ENCODE peak calls at places on chromosomes 11 and 22, in eight cellular contexts. K is thoracic aorta, S is cardiac fibroblast, O is mammary epithelial cell, Y is endodermal cell, V is HFF-Myc, H is ascending aorta, R is adrenal gland. D is an unnamed sample.

GRCh38 chr11:65726660-65727059 is 6.1 kb upstream of the RNASEH2C start:
- DNase-seq in K (no peak), S (no peak), O (no peak), Y (no peak), V (no peak), H (no peak), R (no peak), D (no peak)

GRCh38 chr11:69873166-69874077 is 54.2 kb upstream of the FGF3 start:
- DNase-seq in K (no peak), S (no peak), O (no peak), Y (peak), V (no peak), H (peak), R (no peak), D (no peak)

GRCh38 chr11:22234743-22235142 is 41.9 kb downstream of the ANO5 start:
- DNase-seq in K (no peak), S (no peak), O (no peak), Y (no peak), V (no peak), H (no peak), R (no peak), D (no peak)

GRCh38 chr11:14339356-14339755 is 19.6 kb downstream of the RRAS2 start:
- DNase-seq in K (no peak), S (no peak), O (no peak), Y (no peak), V (no peak), H (no peak), R (no peak), D (no peak)

GRCh38 chr11:29482510-29482909 is 534.3 kb downstream of the KCNA4 start:
- DNase-seq in K (no peak), S (no peak), O (no peak), Y (no peak), V (no peak), H (no peak), R (no peak), D (no peak)

GRCh38 chr11:74366576-74366975 is 31.7 kb downstream of the PGM2L1 start:
- DNase-seq in K (no peak), S (peak), O (no peak), Y (no peak), V (no peak), H (no peak), R (no peak), D (no peak)

GRCh38 chr11:44030276-44030932 is 17.4 kb upstream of the ACCSL start:
- DNase-seq in K (no peak), S (peak), O (no peak), Y (peak), V (no peak), H (peak), R (peak), D (no peak)

GRCh38 chr11:113091578-113091844 is 130.3 kb downstream of the NCAM1 start:
- DNase-seq in K (no peak), S (peak), O (no peak), Y (no peak), V (no peak), H (no peak), R (no peak), D (no peak)

GRCh38 chr11:69301491-69302401 is 7.8 kb downstream of the MYEOV start:
- DNase-seq in K (no peak), S (no peak), O (peak), Y (no peak), V (peak), H (peak), R (no peak), D (peak)

DNA sequence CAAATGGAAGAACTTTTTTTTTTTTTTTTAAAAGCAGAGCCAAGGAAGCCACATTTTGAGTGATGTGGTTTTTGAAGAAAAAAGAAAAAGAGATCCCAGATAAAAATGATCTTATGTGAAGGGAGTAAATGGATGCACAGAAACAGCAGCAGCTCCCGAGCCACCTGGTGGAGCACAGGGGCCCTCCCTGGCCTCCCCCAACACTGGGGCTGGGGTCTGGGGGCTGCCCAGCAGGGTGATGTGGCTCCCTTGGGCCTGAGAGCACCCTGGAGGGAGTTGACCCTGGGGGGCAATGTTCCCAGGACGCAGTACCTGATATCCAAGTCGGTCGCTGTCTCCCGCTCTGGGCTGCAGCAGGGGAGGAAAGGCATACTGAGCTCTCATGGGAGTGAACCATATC is 26.5 kb upstream of the KCNJ11 start:
- DNase-seq in K (no peak), S (no peak), O (no peak), Y (no peak), V (no peak), H (no peak), R (no peak), D (no peak)
- H3K4me3 ChIP-seq in K (no peak), S (no peak), O (no peak), Y (no peak), V (no peak), H (no peak), R (no peak), D (no peak)

DNA sequence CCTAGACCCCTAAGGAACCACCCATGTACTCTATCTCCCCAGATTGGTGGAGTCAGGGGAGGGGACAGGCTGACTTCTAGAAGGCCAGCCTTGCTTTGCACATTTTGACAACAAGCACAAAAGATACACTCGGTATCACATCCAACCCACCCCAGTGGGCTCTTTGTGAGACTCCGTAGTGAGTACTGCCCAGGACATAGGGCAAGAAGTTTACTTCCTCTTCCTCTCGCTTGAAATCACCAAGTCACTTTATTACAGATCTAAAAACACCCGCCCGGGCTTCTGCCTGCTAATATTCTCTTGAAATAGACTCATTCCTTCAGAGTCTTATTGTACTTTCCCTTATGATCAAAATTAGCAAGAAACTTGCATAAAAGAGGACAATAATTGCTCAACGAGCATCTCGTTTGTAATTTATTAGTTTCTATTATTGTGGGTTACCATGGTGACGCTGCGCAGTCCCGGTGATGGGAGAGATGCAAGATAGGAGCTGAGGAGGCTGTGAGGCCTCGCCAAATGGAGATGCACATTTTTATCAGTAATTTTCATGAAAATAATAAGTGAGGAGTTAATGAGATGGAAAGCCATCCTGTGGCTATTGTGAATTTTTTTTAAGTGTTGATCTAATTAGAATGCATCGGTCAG is 96.9 kb downstream of the FEZ1 start:
- DNase-seq in K (no peak), S (no peak), O (no peak), Y (no peak), V (no peak), H (no peak), R (no peak), D (no peak)
- H3K4me3 ChIP-seq in K (no peak), S (no peak), O (no peak), Y (no peak), V (no peak), H (no peak), R (no peak), D (no peak)

GRCh38 chr22:35835267-35835997 is 117.8 kb downstream of the APOL5 start:
- DNase-seq in K (no peak), S (no peak), O (peak), Y (no peak), V (no peak), H (no peak), R (no peak), D (no peak)
- H3K4me3 ChIP-seq in K (peak), S (peak), O (peak), Y (peak), V (peak), H (peak), R (no peak), D (peak)

GRCh38 chr22:27223317-27224177 is 566.2 kb downstream of the MIAT start:
- DNase-seq in K (no peak), S (peak), O (peak), Y (no peak), V (peak), H (no peak), R (no peak), D (no peak)
- H3K4me3 ChIP-seq in K (no peak), S (no peak), O (no peak), Y (no peak), V (no peak), H (no peak), R (no peak), D (no peak)

GRCh38 chr11:13298765-13299164 is 21.2 kb downstream of the BMAL1 start:
- DNase-seq in K (no peak), S (no peak), O (no peak), Y (no peak), V (no peak), H (no peak), R (no peak), D (no peak)
- H3K4me3 ChIP-seq in K (no peak), S (no peak), O (no peak), Y (no peak), V (no peak), H (no peak), R (no peak), D (no peak)

DNA sequence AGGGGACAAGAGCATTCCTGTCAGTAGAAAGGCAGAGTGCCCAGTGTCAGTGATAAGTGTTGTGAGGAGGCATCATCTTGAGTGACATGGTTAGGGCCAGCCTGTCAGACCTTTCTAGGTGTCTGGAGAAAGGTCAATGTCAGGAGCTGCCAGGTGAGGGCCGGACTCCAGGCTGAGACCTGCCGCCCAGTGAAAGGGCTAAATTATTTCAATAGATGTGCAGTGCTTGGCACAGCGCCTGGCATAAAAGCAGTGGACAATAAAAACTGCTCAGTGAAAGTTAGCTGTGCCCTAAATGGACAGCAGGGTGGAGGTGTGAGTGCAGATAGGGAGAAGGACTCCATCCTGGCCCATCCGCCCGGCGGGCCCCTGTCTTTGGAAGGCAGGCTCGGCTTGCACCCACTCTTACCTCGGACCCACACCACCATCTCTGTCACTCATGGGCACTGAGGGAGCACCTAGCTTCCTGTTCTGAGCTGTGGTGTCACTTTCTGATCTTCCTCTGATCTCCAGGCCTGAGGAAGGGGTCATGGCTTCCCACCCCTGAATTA is 23.5 kb upstream of the WNT11 start:
- DNase-seq in K (no peak), S (no peak), O (no peak), Y (no peak), V (no peak), H (no peak), R (no peak), D (no peak)
- H3K4me3 ChIP-seq in K (no peak), S (no peak), O (no peak), Y (no peak), V (no peak), H (no peak), R (no peak), D (no peak)

DNA sequence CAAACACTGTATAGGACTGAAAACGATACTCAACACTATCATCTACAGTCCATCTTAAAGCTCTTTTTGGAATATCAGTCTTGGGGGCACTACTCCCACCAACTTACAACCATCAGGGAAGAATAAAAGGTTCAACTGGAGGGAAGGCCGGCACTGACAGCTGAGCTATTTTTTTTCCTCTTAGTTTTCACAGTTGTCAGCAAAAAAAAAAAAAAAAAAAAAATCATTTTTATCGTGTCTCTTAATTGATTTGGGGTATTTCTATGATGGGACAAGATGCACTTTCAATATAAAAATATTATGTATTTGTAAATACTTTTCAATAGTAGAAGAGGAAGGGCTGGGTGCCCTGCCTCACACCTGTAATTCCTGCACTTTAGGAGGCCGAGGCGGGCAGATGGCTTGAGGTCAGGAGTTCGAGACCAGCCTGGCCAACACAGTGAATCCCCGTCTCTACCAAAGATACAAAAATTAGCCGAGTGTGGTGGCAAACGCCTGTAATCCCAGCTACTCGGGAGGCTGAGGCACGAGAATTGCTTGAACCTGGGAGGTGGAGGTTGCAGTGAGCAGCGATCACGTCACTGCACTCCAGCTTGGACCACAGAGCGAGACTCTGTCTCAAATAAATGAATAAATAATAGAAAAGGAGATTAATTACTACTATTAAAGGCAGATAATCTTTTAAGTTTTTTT is 1.5 kb downstream of the KIF18A start:
- DNase-seq in K (no peak), S (no peak), O (no peak), Y (no peak), V (no peak), H (no peak), R (no peak), D (no peak)
- H3K4me3 ChIP-seq in K (no peak), S (no peak), O (peak), Y (peak), V (peak), H (no peak), R (no peak), D (peak)